ENCODE peak calls at places on chromosomes 2 and 18, in eight cellular contexts. J, C, I, Q, D, E, F and U are unnamed samples.

GRCh38 chr2:151792589-151792988 is 35.6 kb downstream of the ARL5A start:
- DNase-seq in J (no peak), C (no peak), I (no peak), Q (no peak), D (no peak), E (no peak), F (no peak), U (no peak)

GRCh38 chr2:2650608-2651375 is 319.7 kb upstream of the MYT1L start:
- DNase-seq in J (no peak), C (peak), I (no peak), Q (no peak), D (no peak), E (no peak), F (no peak), U (no peak)

GRCh38 chr18:7664024-7664312 is 96.9 kb downstream of the PTPRM start:
- DNase-seq in J (no peak), C (no peak), I (no peak), Q (no peak), D (no peak), E (no peak), F (no peak), U (no peak)

GRCh38 chr18:23972416-23972815 is 42.1 kb upstream of the TTC39C start:
- DNase-seq in J (peak), C (no peak), I (no peak), Q (no peak), D (no peak), E (no peak), F (no peak), U (no peak)

GRCh38 chr18:3806656-3807055 is 356.7 kb downstream of the TGIF1 start:
- DNase-seq in J (no peak), C (no peak), I (no peak), Q (no peak), D (no peak), E (no peak), F (no peak), U (no peak)

GRCh38 chr2:222485367-222486211 is 61.2 kb downstream of the SGPP2 start:
- DNase-seq in J (no peak), C (no peak), I (no peak), Q (no peak), D (no peak), E (no peak), F (no peak), U (no peak)

GRCh38 chr2:224584111-224584764 is 925 bp downstream of the CUL3 start:
- DNase-seq in J (peak), C (peak), I (no peak), Q (no peak), D (peak), E (peak), F (no peak), U (no peak)

GRCh38 chr2:191501390-191502168 is 176.4 kb upstream of the NABP1 start:
- DNase-seq in J (no peak), C (no peak), I (peak), Q (no peak), D (no peak), E (no peak), F (no peak), U (no peak)

GRCh38 chr18:69585696-69586095 is 185.0 kb downstream of the DOK6 start:
- DNase-seq in J (no peak), C (no peak), I (no peak), Q (no peak), D (no peak), E (no peak), F (no peak), U (no peak)

GRCh38 chr2:134776836-134777235 is 58.0 kb upstream of the TMEM163 start:
- DNase-seq in J (no peak), C (no peak), I (no peak), Q (no peak), D (no peak), E (no peak), F (no peak), U (no peak)

GRCh38 chr18:51266736-51267135 is 69.3 kb upstream of the MEX3C start:
- DNase-seq in J (no peak), C (no peak), I (no peak), Q (no peak), D (no peak), E (no peak), F (no peak), U (no peak)

GRCh38 chr2:151718796-151719195 is 15.5 kb downstream of the NEB start:
- DNase-seq in J (no peak), C (no peak), I (no peak), Q (no peak), D (no peak), E (no peak), F (no peak), U (no peak)

GRCh38 chr2:12675352-12675795 is 41.4 kb upstream of the TRIB2 start:
- DNase-seq in J (no peak), C (no peak), I (no peak), Q (no peak), D (no peak), E (no peak), F (no peak), U (no peak)

GRCh38 chr18:26477828-26478466 is 70.4 kb downstream of the KCTD1 start:
- DNase-seq in J (no peak), C (no peak), I (no peak), Q (no peak), D (no peak), E (no peak), F (no peak), U (no peak)

GRCh38 chr2:16278421-16279200 is 338.3 kb downstream of the MYCN start:
- DNase-seq in J (no peak), C (no peak), I (no peak), Q (no peak), D (no peak), E (no peak), F (no peak), U (no peak)

GRCh38 chr2:170475878-170476277 is 239.3 kb upstream of the SP5 start:
- DNase-seq in J (no peak), C (no peak), I (no peak), Q (no peak), D (no peak), E (no peak), F (no peak), U (no peak)

GRCh38 chr2:65142515-65142914 is 12.6 kb upstream of the RAB1A start:
- DNase-seq in J (no peak), C (no peak), I (no peak), Q (no peak), D (no peak), E (no peak), F (no peak), U (no peak)

GRCh38 chr2:131365452-131365851 is 1.5 kb upstream of the RAB6D start:
- DNase-seq in J (no peak), C (no peak), I (no peak), Q (no peak), D (no peak), E (no peak), F (no peak), U (no peak)

GRCh38 chr2:240972636-240973521 is 25.5 kb upstream of the SNED1 start:
- DNase-seq in J (no peak), C (no peak), I (peak), Q (no peak), D (no peak), E (no peak), F (peak), U (no peak)

GRCh38 chr2:216119986-216120385 is 10.8 kb downstream of the XRCC5 start:
- DNase-seq in J (no peak), C (no peak), I (no peak), Q (no peak), D (no peak), E (no peak), F (no peak), U (no peak)

GRCh38 chr2:175355246-175355645 is 173.7 kb upstream of the ATP5MC3 start:
- DNase-seq in J (no peak), C (no peak), I (no peak), Q (no peak), D (no peak), E (no peak), F (no peak), U (no peak)

GRCh38 chr18:76126327-76126726 is 368.7 kb downstream of the ZNF516 start:
- DNase-seq in J (no peak), C (no peak), I (no peak), Q (no peak), D (no peak), E (no peak), F (no peak), U (no peak)

GRCh38 chr18:43719264-43719795 is 442.0 kb upstream of the SYT4 start:
- DNase-seq in J (no peak), C (no peak), I (no peak), Q (no peak), D (no peak), E (no peak), F (no peak), U (no peak)

GRCh38 chr2:227570615-227571014 is 28.1 kb upstream of the SCYGR2 start:
- DNase-seq in J (no peak), C (no peak), I (no peak), Q (no peak), D (no peak), E (no peak), F (no peak), U (no peak)

GRCh38 chr2:26043862-26044736 is 10.2 kb downstream of the RAB10 start:
- DNase-seq in J (no peak), C (peak), I (peak), Q (no peak), D (peak), E (no peak), F (no peak), U (no peak)

GRCh38 chr18:50152900-50153299 is 42.0 kb downstream of the MYO5B start:
- DNase-seq in J (no peak), C (no peak), I (no peak), Q (no peak), D (no peak), E (no peak), F (no peak), U (no peak)

GRCh38 chr2:239692348-239692747 is 291.5 kb upstream of the HDAC4 start:
- DNase-seq in J (no peak), C (peak), I (no peak), Q (no peak), D (no peak), E (no peak), F (no peak), U (no peak)

GRCh38 chr18:70973626-70974025 is 684.8 kb downstream of the SOCS6 start:
- DNase-seq in J (no peak), C (no peak), I (no peak), Q (no peak), D (no peak), E (no peak), F (no peak), U (no peak)

GRCh38 chr2:37168217-37168981 is 11.6 kb upstream of the EIF2AK2 start:
- DNase-seq in J (no peak), C (no peak), I (no peak), Q (no peak), D (no peak), E (no peak), F (no peak), U (peak)